ENCODE peak calls at places on chromosome 13, in four cellular contexts. P, H, C and A are unnamed samples. For H3K4me1 and H3K79me2, the result is how much of the 10 kb centered on the place peaks cover.

GRCh38 chr13:77105051-77105450 is 78.1 kb upstream of the FBXL3 start:
- DNase-seq in P (no peak), H (no peak), C (no peak), A (no peak)

GRCh38 chr13:102710261-102710679 is 15.4 kb upstream of the METTL21C start:
- DNase-seq in P (no peak), H (no peak), C (no peak), A (peak)

GRCh38 chr13:114099191-114099590 is 33.2 kb downstream of the RASA3 start:
- DNase-seq in P (no peak), H (peak), C (no peak), A (peak)

GRCh38 chr13:106479849-106480400 is 55.5 kb downstream of the EFNB2 start:
- DNase-seq in P (peak), H (no peak), C (no peak), A (no peak)

GRCh38 chr13:29991343-29991742 is 140.9 kb upstream of the UBL3 start:
- DNase-seq in P (no peak), H (no peak), C (no peak), A (peak)

GRCh38 chr13:67509039-67509438 is 278.9 kb upstream of the PCDH9 start:
- DNase-seq in P (no peak), H (peak), C (no peak), A (no peak)

GRCh38 chr13:50574731-50575130 is 268.8 kb downstream of the DLEU7 start:
- DNase-seq in P (no peak), H (no peak), C (no peak), A (peak)

GRCh38 chr13:101401196-101401595 is 15.1 kb downstream of the NALCN start:
- DNase-seq in P (no peak), H (no peak), C (no peak), A (no peak)

GRCh38 chr13:85724554-85725432 is 74.4 kb downstream of the SLITRK6 start:
- DNase-seq in P (no peak), H (no peak), C (no peak), A (no peak)

GRCh38 chr13:44842158-44842557 is 147.1 kb downstream of the NUFIP1 start:
- DNase-seq in P (no peak), H (no peak), C (no peak), A (peak)

GRCh38 chr13:84980571-84980970 is 818.6 kb downstream of the SLITRK6 start:
- DNase-seq in P (no peak), H (no peak), C (peak), A (no peak)

GRCh38 chr13:89910166-89910565 is 1437.3 kb upstream of the MIR17HG start:
- DNase-seq in P (no peak), H (no peak), C (no peak), A (no peak)

GRCh38 chr13:100658363-100658762 is 16.2 kb downstream of the TMTC4 start:
- DNase-seq in P (no peak), H (no peak), C (no peak), A (no peak)

GRCh38 chr13:104936304-104936703 is 1599.2 kb downstream of the EFNB2 start:
- DNase-seq in P (no peak), H (no peak), C (no peak), A (no peak)

GRCh38 chr13:83325454-83325853 is 556.8 kb downstream of the SLITRK1 start:
- DNase-seq in P (no peak), H (no peak), C (no peak), A (peak)

GRCh38 chr13:90015565-90016507 is 1331.7 kb upstream of the MIR17HG start:
- DNase-seq in P (no peak), H (no peak), C (no peak), A (no peak)

GRCh38 chr13:42041017-42041683 is 7.3 kb upstream of the DGKH start:
- DNase-seq in P (peak), H (peak), C (peak), A (peak)

GRCh38 chr13:80430561-80430960 is 89.6 kb upstream of the SPRY2 start:
- DNase-seq in P (no peak), H (no peak), C (no peak), A (peak)

GRCh38 chr13:75645141-75645540 is 9.0 kb downstream of the LMO7 start:
- DNase-seq in P (no peak), H (no peak), C (no peak), A (no peak)

GRCh38 chr13:22061806-22062391 is 391.0 kb downstream of the FGF9 start:
- DNase-seq in P (no peak), H (no peak), C (no peak), A (no peak)

GRCh38 chr13:31208554-31209122 is 8.9 kb downstream of the B3GLCT start:
- DNase-seq in P (no peak), H (no peak), C (no peak), A (no peak)

GRCh38 chr13:58584610-58585009 is 953.1 kb downstream of the PCDH17 start:
- DNase-seq in P (no peak), H (no peak), C (no peak), A (no peak)

GRCh38 chr13:45468676-45469075 is 3.9 kb downstream of the COG3 start:
- DNase-seq in P (peak), H (no peak), C (peak), A (no peak)

GRCh38 chr13:94674609-94675348 is 37.6 kb downstream of the SOX21 start:
- DNase-seq in P (peak), H (peak), C (peak), A (peak)

GRCh38 chr13:106286811-106287210 is 248.7 kb downstream of the EFNB2 start:
- DNase-seq in P (peak), H (no peak), C (no peak), A (no peak)

GRCh38 chr13:63184693-63185092 is 1769.0 kb upstream of the PCDH20 start:
- DNase-seq in P (peak), H (peak), C (no peak), A (no peak)

DNA sequence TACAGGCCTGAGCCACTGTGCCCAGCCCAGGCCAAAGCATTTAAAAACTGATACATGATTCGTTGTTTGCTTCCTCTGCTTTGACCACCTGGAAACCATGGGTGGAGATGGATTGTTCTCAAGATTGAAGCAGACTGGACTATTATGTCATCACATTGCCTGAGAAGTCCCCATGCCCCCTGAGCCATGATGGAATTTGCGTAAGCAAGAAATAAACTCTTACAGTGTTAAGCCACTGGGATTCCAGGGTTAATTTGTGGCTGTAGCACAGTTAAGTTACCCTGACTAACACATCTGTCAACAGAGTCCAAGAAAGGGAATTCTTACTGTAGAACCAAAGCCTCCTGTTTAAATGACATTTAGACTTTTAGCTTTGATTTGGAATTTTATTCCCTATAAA is 19.4 kb upstream of the DHRS12 start:
- DNase-seq in P (no peak), H (no peak), C (no peak), A (no peak)
- H3K4me1 ChIP-seq in P (under half), H (under half), C (half or more), A (under half)

GRCh38 chr13:27432180-27432579 is 7.8 kb downstream of the GTF3A start:
- DNase-seq in P (no peak), H (no peak), C (no peak), A (no peak)

GRCh38 chr13:27427663-27428062 is 3.2 kb downstream of the GTF3A start:
- DNase-seq in P (no peak), H (no peak), C (no peak), A (no peak)

GRCh38 chr13:27437126-27437525 is 12.7 kb downstream of the GTF3A start:
- DNase-seq in P (no peak), H (no peak), C (no peak), A (peak)

GRCh38 chr13:27428160-27428559 is 3.7 kb downstream of the GTF3A start:
- DNase-seq in P (no peak), H (no peak), C (no peak), A (no peak)

GRCh38 chr13:27432612-27433210 is 8.3 kb downstream of the GTF3A start:
- DNase-seq in P (no peak), H (no peak), C (no peak), A (no peak)
- H3K79me2 ChIP-seq in P (under half), H (under half), C (under half), A (under half)

GRCh38 chr13:33275916-33276315 is 9.6 kb downstream of the STARD13 start:
- DNase-seq in P (no peak), H (no peak), C (no peak), A (no peak)
- H3K4me1 ChIP-seq in P (under half), H (under half), C (under half), A (half or more)

GRCh38 chr13:47990427-47990826 is 10.6 kb downstream of the SUCLA2 start:
- DNase-seq in P (no peak), H (no peak), C (no peak), A (no peak)
- H3K79me2 ChIP-seq in P (half or more), H (under half), C (half or more), A (under half)

GRCh38 chr13:34347784-34348573 is 530.0 kb downstream of the RFC3 start:
- DNase-seq in P (peak), H (no peak), C (no peak), A (no peak)
- H3K4me1 ChIP-seq in P (under half), H (under half), C (under half), A (under half)

DNA sequence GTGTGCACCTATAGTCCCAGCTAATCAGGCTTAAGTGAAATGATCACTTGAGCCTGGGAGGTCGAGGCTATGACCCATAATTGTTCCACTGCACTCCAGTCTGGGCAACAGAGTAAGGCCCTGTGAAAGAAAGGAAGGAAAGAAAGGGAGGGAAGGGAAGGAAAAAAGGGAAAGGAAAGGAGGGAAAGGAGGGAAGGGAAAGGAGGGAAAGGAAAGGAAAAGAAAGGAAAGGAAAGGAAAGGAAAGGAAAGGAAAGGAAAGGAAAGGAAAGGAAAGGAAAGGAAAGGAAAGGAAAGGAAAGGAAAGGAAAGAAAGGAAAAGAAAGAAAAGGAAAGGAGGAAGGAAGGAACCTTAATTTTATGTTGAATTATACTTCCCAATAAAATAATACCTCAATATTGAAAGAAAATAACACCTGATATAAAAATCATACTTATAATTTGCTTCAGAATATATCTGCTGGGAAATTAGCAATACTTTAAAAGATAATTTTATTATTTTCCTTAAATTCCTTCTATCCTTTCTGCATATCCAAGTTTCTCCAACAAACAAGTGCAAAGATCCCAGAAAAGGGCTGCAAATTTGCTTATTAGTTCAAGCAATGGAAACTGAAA is 177.3 kb downstream of the KLF12 start:
- DNase-seq in P (no peak), H (no peak), C (no peak), A (no peak)
- H3K79me2 ChIP-seq in P (under half), H (under half), C (half or more), A (half or more)

DNA sequence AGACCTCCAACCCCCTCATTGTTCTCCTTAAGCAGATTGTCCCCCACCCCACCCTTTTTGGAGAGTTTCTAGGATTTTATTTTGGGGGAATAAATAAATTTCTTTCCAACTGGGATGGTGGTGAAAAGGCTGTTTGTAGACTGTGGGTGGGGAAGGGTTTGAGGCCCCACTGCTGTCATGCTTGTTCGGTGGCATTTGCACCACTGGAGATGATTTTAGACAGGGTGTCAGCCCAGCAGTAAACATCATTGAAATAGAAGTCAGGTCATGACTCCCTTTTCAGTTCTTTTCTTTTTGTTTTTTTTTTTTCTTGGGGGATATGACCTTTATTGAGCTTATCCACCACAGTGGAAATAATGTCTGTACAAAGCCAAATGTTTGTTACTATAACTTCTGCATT is 14.0 kb downstream of the UBAC2 start:
- DNase-seq in P (no peak), H (no peak), C (no peak), A (no peak)
- H3K4me1 ChIP-seq in P (under half), H (under half), C (half or more), A (under half)

DNA sequence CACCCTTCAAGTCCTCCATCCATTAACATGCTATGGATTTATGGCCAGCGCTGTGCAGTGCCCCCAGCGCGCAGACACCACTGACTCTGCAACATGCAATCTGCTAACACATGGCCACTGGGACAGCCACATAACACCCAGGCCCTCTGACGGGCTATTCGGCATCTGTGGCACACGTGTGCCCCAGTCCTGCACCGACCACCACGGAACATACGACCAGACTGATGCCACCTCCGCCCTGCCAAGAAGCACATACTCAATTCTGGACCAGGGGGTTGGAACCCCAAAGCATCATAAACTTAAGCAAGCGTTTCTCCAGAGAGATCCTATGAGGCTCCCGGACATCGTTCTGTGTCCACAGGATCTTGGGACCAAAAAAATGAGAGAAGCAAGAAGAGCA is 9.8 kb downstream of the STK24 start:
- DNase-seq in P (no peak), H (no peak), C (no peak), A (no peak)
- H3K79me2 ChIP-seq in P (half or more), H (half or more), C (half or more), A (half or more)